ENCODE peak calls at places on chromosomes 6 and 20, in five cellular contexts. M is A549, R is GM23338, I is HepG2, E is K562. X is an unnamed sample.

GRCh38 chr6:147941143-147941542 is 401.5 kb upstream of the SASH1 start:
- DNase-seq in M (no peak), R (peak; percentile 46), I (no peak), E (no peak), X (no peak)

GRCh38 chr6:64012351-64013060 is 376.9 kb downstream of the PHF3 start:
- DNase-seq in M (peak; percentile 43), R (peak; percentile 82), I (peak; percentile 61), E (no peak), X (no peak)

GRCh38 chr6:87484491-87484890 is 11.7 kb downstream of the SLC35A1 start:
- DNase-seq in M (no peak), R (no peak), I (no peak), E (no peak), X (no peak)

GRCh38 chr20:1810926-1811620 is 84.1 kb upstream of the SIRPA start:
- DNase-seq in M (no peak), R (no peak), I (peak; percentile 61), E (no peak), X (no peak)

GRCh38 chr20:5767493-5768098 is 17.4 kb downstream of the SHLD1 start:
- DNase-seq in M (no peak), R (no peak), I (no peak), E (no peak), X (no peak)

GRCh38 chr6:20117474-20117873 is 94.8 kb downstream of the MBOAT1 start:
- DNase-seq in M (no peak), R (peak; percentile 49), I (no peak), E (no peak), X (no peak)

GRCh38 chr20:37567671-37568588 is 40.3 kb upstream of the BLCAP start:
- DNase-seq in M (no peak), R (peak; percentile 72), I (no peak), E (no peak), X (no peak)

GRCh38 chr6:139742671-139743070 is 368.2 kb upstream of the CITED2 start:
- DNase-seq in M (no peak), R (no peak), I (no peak), E (no peak), X (no peak)

GRCh38 chr6:33755070-33755869 is 8.6 kb upstream of the IP6K3 start:
- DNase-seq in M (no peak), R (no peak), I (no peak), E (peak; percentile 57), X (no peak)
- TF ChIP-seq JUNB in M (no peak), R (no peak), I (no peak), E (no peak), X (no peak)

GRCh38 chr20:47117789-47118188 is 223.1 kb downstream of the EYA2 start:
- DNase-seq in M (no peak), R (no peak), I (no peak), E (no peak), X (no peak)
- TF ChIP-seq JUNB in M (no peak), R (no peak), I (no peak), E (no peak), X (no peak)

DNA sequence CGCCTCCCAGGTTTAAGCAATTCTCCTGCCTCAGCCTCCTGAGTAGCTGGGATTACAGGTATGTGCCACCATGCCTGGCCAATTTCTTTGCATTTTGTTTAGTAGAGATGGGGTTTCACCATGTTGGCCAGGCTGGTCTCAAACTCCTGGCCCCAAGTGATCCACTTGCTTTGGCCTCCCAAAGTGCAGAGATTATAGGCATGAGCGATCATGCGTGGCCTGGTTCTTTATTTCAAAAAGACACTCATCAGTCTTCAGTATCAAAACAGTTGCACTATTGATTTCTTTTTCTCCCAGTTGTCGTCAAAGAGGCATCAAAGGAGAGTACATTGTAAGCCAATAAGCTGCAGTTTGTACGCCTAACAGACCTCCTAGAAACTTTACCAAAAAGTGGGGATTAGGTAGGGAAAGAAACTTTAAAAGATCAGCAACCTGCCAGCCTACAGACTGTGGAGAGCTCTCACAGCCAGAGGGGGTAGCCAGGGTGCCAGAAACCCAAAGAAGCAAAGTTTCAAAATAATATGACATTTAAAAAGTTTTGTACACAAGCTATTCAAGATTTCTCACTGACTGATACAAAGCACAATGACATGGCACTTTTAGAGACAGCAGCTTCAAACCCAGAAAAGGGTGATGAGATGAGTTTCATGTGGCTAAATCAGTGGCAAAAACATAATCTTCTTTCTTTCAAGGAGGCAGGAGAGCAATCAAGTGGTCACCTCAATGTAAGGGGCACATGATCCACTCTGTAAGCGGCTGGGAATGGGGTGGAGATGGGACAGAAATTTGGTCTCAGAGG is 83.0 kb upstream of the RALY start:
- DNase-seq in M (no peak), R (no peak), I (no peak), E (no peak), X (no peak)
- TF ChIP-seq JUNB in M (no peak), R (no peak), I (no peak), E (no peak), X (no peak)

DNA sequence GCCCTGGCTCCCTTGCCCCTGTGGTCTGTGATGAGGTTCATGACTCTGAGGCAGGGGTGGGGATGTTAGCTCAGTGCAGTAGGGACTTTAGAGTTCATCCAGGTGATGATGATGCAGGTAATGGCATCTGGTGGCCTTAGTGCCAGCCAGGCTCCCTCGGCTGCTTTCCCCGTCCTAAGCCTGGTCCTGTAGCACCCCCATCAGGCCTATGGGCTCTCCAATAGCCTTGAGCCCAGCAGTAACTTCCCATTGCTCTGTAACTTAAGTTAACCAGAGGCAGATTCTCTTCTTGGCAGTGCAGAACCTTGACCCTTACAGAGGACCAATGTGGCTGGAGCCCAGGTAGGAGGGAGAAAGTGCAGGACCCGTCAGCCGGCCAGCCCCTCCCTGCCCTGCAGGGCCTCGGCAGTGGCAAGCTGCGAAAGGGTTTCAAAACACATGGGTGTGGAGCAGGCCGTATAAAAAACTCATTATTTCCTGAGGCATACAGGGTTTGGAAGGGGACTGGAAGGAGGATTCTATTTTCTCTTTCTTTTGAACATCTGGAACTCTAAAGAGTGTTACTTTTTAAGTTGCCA is 406.9 kb downstream of the CDH26 start:
- DNase-seq in M (no peak), R (peak; percentile 52), I (no peak), E (no peak), X (no peak)
- TF ChIP-seq JUNB in M (no peak), R (no peak), I (no peak), E (no peak), X (no peak)

DNA sequence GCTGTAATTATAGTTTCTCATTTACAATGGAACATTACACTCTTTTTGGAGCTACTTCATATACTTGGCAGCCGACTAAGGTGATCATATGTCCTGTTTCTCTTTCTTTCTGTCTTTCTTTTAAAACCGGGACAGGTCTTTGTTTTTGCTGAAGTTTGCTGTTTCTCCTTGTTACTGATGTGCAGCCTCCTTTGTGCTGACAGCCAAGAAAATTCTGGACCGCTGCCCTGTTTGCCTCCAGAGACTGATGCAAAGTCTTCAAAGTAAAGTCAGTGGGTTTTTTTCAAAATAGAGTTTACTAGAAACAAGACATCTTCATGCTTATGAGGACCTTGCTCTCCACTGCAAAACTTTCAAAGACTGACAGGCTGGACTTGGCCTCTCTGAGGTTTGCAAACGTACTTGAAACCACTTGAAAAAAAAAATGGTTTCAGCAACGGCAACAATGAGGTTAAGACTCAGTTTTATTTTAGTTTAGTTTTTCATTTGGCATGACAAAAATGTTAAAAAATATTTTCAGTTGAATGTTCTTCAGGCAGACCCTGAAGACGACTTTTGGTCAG is 510.5 kb upstream of the MAP3K7 start:
- DNase-seq in M (no peak), R (no peak), I (no peak), E (no peak), X (no peak)
- TF ChIP-seq JUNB in M (no peak), R (no peak), I (no peak), E (no peak), X (no peak)

DNA sequence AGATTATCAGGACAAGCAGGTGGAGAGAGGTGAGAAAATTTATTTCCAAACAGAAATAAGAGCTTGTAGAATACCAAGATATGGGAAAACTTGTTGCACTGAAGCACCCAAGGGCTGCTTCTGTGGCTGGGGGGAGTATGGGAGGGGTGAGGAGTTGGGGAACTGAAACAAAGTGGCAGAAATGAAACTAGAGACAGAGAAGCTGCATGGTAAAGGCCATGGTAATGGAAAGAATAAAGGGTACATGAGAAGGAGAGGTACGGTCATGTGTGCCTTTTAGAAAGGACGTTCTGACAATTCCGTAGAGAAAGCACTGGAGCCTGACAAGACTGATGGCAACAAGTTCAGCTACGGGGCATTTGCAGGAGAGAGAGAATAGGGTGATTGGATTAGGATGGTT is 51.6 kb upstream of the RIN2 start:
- DNase-seq in M (no peak), R (no peak), I (no peak), E (no peak), X (peak; percentile 27)
- TF ChIP-seq JUNB in M (no peak), R (no peak), I (no peak), E (no peak), X (no peak)

GRCh38 chr6:89999154-89999553 is 104.9 kb downstream of the GJA10 start:
- DNase-seq in M (no peak), R (no peak), I (no peak), E (peak; percentile 20), X (no peak)

GRCh38 chr6:90000864-90001731 is 106.8 kb downstream of the GJA10 start:
- DNase-seq in M (no peak), R (no peak), I (no peak), E (no peak), X (no peak)

GRCh38 chr6:90003069-90003800 is 109.0 kb downstream of the GJA10 start:
- DNase-seq in M (no peak), R (no peak), I (no peak), E (no peak), X (no peak)

GRCh38 chr6:89997456-89998445 is 103.5 kb downstream of the GJA10 start:
- DNase-seq in M (no peak), R (no peak), I (no peak), E (no peak), X (no peak)

GRCh38 chr6:89999995-90000825 is 105.9 kb downstream of the GJA10 start:
- DNase-seq in M (no peak), R (no peak), I (no peak), E (no peak), X (no peak)
- TF ChIP-seq JUNB in M (no peak), R (no peak), I (no peak), E (no peak), X (no peak)

GRCh38 chr6:108630050-108630714 is 69.5 kb downstream of the FOXO3 start:
- DNase-seq in M (no peak), R (no peak), I (no peak), E (no peak), X (no peak)
- TF ChIP-seq JUNB in M (no peak), R (no peak), I (no peak), E (no peak), X (no peak)

GRCh38 chr6:7914311-7914710 is 3.7 kb upstream of the TXNDC5 start:
- DNase-seq in M (no peak), R (no peak), I (no peak), E (no peak), X (no peak)
- TF ChIP-seq JUNB in M (no peak), R (no peak), I (no peak), E (no peak), X (no peak)

X was measured in GM12878.